ENCODE peak calls at places on chromosomes 16 and 17, in ten cellular contexts. G is iPS DF 19.7; C is posterior cingulate gyrus; Q is NCI-H1092 treated with DMSO at 0.1 percent for 48 hours; I is neural crest cell; D is ELR; W is stimulated activated effector memory CD8-positive, alpha-beta T cell treated with anti-CD3 and anti-CD28 coated beads, Interleukin-12 subunit alpha, Interleukin-12 subunit beta, amount 100 ng/mL, for 72 hours; N is fibroblast of the aortic adventitia; V is T-helper 2 cell; B is cardiac fibroblast. L is an unnamed sample.

GRCh38 chr17:82943339-82943738 is 103.5 kb upstream of the ZNF750 start:
- DNase-seq in G (no peak), C (peak), Q (no peak), I (no peak), D (no peak), W (no peak), N (no peak), V (no peak), B (no peak), L (no peak)

GRCh38 chr17:20948984-20949777 is 93.6 kb downstream of the USP22 start:
- DNase-seq in G (no peak), C (no peak), Q (no peak), I (no peak), D (no peak), W (no peak), N (no peak), V (no peak), B (no peak), L (no peak)

GRCh38 chr17:31646642-31647041 is 212.4 kb downstream of the COPRS start:
- DNase-seq in G (no peak), C (no peak), Q (no peak), I (no peak), D (no peak), W (no peak), N (no peak), V (no peak), B (no peak), L (no peak)

GRCh38 chr16:23949630-23950290 is 114.0 kb downstream of the PRKCB start:
- DNase-seq in G (no peak), C (no peak), Q (no peak), I (no peak), D (no peak), W (peak), N (no peak), V (peak), B (no peak), L (no peak)

GRCh38 chr16:73848993-73849392 is 447.6 kb upstream of the PSMD7 start:
- DNase-seq in G (no peak), C (no peak), Q (no peak), I (no peak), D (no peak), W (no peak), N (no peak), V (no peak), B (no peak), L (no peak)

GRCh38 chr16:86565181-86565631 is 1.4 kb upstream of the FOXC2 start:
- DNase-seq in G (no peak), C (no peak), Q (no peak), I (no peak), D (no peak), W (no peak), N (no peak), V (no peak), B (no peak), L (peak)

GRCh38 chr16:8816967-8817662 is 19.5 kb downstream of the PMM2 start:
- DNase-seq in G (no peak), C (no peak), Q (no peak), I (no peak), D (no peak), W (no peak), N (no peak), V (no peak), B (no peak), L (no peak)

GRCh38 chr16:8660841-8661301 is 13.5 kb upstream of the ABAT start:
- DNase-seq in G (peak), C (peak), Q (peak), I (peak), D (peak), W (peak), N (peak), V (peak), B (peak), L (peak)

GRCh38 chr17:14308965-14309879 is 8.3 kb downstream of the HS3ST3B1 start:
- DNase-seq in G (peak), C (peak), Q (peak), I (peak), D (peak), W (peak), N (peak), V (peak), B (peak), L (peak)

GRCh38 chr17:79748296-79749099 is 17.8 kb downstream of the ENPP7 start:
- DNase-seq in G (no peak), C (no peak), Q (no peak), I (no peak), D (no peak), W (no peak), N (no peak), V (no peak), B (no peak), L (no peak)

GRCh38 chr17:79776378-79777165 is 1.4 kb upstream of the CBX2 start:
- DNase-seq in G (no peak), C (no peak), Q (peak), I (no peak), D (no peak), W (no peak), N (no peak), V (no peak), B (no peak), L (peak)

GRCh38 chr16:85357323-85357722 is 245.1 kb upstream of the CIBAR2 start:
- DNase-seq in G (no peak), C (no peak), Q (no peak), I (no peak), D (no peak), W (no peak), N (no peak), V (no peak), B (no peak), L (no peak)

GRCh38 chr17:12222392-12222791 is 201.7 kb downstream of the MAP2K4 start:
- DNase-seq in G (no peak), C (no peak), Q (no peak), I (no peak), D (no peak), W (no peak), N (no peak), V (no peak), B (no peak), L (no peak)

L was measured in lung microvascular endothelial cell.